ENCODE peak calls at places on chromosomes 13 and 19, in five cellular contexts. E is heart left ventricle, Y is NB4, I is suprapubic skin, T is adrenal gland. O is an unnamed sample.

GRCh38 chr13:90757127-90757680 is 590.3 kb upstream of the MIR17HG start:
- DNase-seq in Y (no peak), E (no peak), I (no peak), T (no peak), O (no peak)

GRCh38 chr13:53151692-53152421 is 123.2 kb downstream of the OLFM4 start:
- DNase-seq in Y (peak; percentile 74), T (peak; percentile 28), I (no peak), E (no peak), O (no peak)

GRCh38 chr19:10655457-10656312 is 1.5 kb downstream of the ILF3 start:
- DNase-seq in Y (peak; percentile 75), E (no peak), I (no peak), T (peak; percentile 40), O (no peak)

GRCh38 chr13:59837101-59837500 is 326.6 kb downstream of the DIAPH3 start:
- DNase-seq in T (no peak), Y (no peak), E (no peak), I (no peak), O (no peak)

GRCh38 chr19:29454109-29454508 is 71.7 kb upstream of the VSTM2B start:
- DNase-seq in Y (no peak), T (no peak), E (no peak), I (no peak), O (no peak)

GRCh38 chr19:39351537-39352037 is 9.4 kb downstream of the SAMD4B start:
- DNase-seq in I (no peak), Y (no peak), E (no peak), T (no peak), O (no peak)

GRCh38 chr13:112013665-112014064 is 53.3 kb upstream of the SOX1 start:
- DNase-seq in T (no peak), E (no peak), Y (no peak), I (no peak), O (no peak)

GRCh38 chr13:32245555-32245954 is 69.6 kb downstream of the ZAR1L start:
- DNase-seq in T (no peak), Y (no peak), E (no peak), I (no peak), O (no peak)

GRCh38 chr13:109784590-109785140 is 1.7 kb downstream of the IRS2 start:
- DNase-seq in I (no peak), E (peak; percentile 79), T (peak; percentile 87), Y (peak; percentile 92), O (peak; percentile 59)

DNA sequence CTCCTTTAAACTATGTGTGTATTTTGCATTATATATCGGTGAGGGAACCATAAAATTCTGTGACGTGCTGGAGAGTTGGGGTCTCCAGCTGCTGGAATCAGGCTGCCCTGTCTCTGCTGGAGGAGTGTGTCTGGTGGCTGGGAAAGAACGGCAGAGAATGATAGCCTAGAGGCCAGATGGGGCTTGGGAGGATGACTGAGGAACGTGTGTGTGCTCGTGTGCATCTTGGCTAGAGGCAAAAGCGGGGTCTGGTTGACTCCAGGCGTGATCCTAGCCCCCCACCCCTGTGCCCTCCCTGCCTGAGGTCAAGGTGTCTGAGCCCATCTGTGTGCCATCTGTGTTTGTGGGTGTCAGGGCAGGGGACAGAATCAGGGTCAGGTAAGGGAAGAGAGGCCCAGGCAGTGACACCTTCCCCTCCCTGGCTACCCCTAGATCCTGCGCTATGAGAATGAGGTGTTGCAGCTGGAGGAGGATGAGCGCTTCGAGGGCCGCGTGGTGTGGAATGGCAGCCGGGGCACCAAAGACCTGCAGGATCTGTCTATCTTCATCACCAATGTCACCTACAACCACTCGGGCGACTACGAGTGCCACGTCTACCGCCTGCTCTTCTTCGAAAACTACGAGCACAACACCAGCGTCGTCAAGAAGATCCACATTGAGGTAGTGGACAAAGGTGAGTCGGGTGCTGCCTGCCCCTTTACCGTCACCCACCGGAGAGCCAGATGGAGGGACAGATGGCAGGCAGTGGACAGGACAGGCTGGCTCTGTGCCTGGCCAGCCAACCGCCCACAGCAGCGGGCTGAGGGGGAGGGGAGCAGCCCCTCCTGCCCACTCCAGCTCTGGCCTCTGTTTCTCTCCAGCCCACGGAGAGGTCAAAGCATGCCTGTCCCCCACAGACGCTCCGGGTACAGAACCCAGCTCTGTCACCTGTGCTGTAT is 3.1 kb downstream of the SCN1B start:
- DNase-seq in T (no peak), Y (no peak), I (no peak), E (no peak), O (no peak)
- H3K4me3 ChIP-seq in T (no peak overlapping the region), Y (no peak overlapping the region), I (no peak overlapping the region), E (no peak overlapping the region), O (no peak overlapping the region)

GRCh38 chr19:49362048-49362925 is at the start of gene TEAD2:
- DNase-seq in Y (no peak), E (peak; percentile 89), T (peak; percentile 71), I (peak; percentile 88), O (peak; percentile 95)

GRCh38 chr19:49362926-49363264 is 679 bp upstream of the TEAD2 start:
- DNase-seq in T (peak; percentile 53), E (peak; percentile 51), Y (no peak), I (no peak), O (no peak)

GRCh38 chr19:49361438-49362047 is 673 bp downstream of the TEAD2 start:
- DNase-seq in T (peak; percentile 82), I (peak; percentile 89), Y (no peak), E (peak; percentile 90), O (peak; percentile 95)

GRCh38 chr19:49364083-49364687 is 508 bp downstream of the DKKL1 start:
- DNase-seq in I (no peak), E (no peak), Y (no peak), T (peak; percentile 43), O (no peak)

GRCh38 chr19:49363265-49364082 is at the start of gene DKKL1:
- DNase-seq in Y (peak; percentile 44), I (peak; percentile 100), T (peak; percentile 99), E (peak; percentile 98), O (peak; percentile 98)
- TF ChIP-seq POLR2A in Y (no peak), I (no peak), T (peak; percentile 68), E (peak; percentile 69), O (no peak)

DNA sequence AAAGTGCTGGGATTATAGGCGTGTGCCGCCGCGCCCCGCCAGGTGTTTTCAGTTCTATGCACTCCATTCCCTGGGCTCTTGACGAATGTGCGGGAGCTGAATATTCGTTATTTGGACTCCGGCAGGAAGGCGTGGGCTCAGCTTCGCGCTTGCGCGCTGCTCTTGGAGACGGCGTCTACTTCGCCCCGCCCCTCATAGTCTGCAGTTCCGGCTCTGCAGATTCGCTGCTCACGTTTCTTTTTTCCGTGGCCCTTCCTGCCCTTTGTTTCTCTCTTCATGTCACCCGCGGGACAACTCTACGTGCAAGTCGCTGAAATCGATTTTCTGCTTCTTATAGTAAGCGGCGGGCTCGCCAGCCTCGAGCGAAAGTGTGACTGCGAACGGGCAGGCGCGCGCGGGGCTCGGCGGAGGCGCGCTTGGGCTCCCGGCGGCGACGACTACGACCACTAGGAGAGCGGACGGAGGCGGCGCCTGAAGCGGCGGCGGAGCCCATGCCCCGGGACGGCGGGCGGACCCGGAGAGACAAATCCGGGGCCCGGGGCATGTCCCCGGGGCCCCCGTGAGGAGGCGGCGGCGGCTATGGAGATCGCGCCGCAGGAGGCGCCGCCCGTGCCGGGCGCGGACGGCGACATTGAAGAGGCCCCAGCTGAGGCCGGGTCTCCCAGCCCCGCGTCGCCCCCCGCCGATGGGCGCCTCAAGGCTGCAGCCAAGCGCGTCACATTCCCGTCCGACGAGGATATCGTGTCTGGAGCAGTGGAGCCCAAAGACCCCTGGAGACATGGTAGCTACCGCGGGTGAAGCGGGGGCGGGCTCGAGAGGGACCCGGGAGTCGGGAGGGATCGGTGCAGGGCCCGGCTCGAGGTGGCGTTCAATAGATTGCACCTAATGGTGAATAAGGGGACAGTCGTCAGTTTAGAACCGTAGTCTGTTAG is at the start of gene PPP1R37:
- DNase-seq in T (peak; percentile 94), E (peak; percentile 92), I (peak; percentile 96), Y (peak; percentile 88), O (peak; percentile 98)
- TF ChIP-seq CTCF in T (peak; percentile 44), E (peak; percentile 40), I (peak; percentile 30), Y (no peak), O (no peak)

DNA sequence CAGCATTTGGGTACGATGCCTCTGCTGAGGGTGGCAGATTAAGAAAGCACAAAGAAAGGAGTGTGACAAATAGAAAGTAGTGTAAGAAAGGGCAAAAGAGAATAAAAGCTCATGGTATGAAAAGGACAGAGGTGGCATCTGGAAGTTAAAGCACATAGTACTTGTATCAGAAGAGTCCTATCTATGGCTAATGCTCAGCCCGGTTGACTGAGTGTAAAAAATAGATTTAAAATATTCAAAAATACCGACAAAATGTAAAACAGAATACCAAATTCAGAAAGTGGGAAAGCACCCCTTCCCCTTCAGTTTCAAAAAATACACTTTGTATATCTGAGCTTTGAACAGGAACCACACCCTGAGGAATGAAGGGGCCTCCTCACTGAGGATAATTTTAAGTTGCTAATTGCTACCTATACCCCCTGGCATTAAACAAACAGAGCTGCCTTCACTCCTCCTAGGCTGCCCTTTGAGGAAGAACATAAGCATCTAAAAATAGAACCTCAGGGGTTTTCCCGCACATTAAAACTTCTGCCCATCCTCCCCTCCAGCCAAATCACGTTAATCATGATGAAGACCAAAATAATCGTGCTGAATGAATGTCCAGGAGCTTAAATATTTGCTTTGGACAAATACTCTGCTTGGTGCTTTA is 43.3 kb downstream of the DLEU7 start:
- DNase-seq in I (no peak), E (no peak), Y (no peak), T (no peak), O (no peak)
- H3K4me3 ChIP-seq in I (no peak overlapping the region), E (no peak overlapping the region), Y (no peak overlapping the region), T (no peak overlapping the region), O (no peak overlapping the region)

DNA sequence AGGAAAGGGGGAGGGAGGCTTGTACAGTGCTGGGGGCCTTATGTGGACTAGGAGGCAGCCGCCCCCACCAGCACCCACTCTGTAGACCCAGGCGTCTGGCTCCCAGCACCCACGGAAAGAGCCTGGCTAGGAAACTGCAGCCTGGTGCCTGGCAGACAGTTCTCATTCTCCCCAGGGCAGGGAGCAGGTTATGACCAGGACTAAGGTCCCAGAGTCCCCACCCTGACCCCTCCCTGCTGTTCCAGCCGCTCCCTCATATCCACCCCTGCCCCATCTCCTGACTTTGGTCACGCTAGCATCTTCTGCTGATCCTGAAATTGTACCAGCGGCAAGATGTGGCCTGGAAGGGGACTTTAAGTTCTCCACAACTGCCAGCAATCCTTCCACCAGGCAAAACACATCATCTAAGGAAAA is at the start of gene FXYD3:
- DNase-seq in Y (no peak), T (no peak), I (no peak), E (no peak), O (no peak)
- TF ChIP-seq POLR2A in Y (no peak), T (no peak), I (no peak), E (no peak), O (no peak)

DNA sequence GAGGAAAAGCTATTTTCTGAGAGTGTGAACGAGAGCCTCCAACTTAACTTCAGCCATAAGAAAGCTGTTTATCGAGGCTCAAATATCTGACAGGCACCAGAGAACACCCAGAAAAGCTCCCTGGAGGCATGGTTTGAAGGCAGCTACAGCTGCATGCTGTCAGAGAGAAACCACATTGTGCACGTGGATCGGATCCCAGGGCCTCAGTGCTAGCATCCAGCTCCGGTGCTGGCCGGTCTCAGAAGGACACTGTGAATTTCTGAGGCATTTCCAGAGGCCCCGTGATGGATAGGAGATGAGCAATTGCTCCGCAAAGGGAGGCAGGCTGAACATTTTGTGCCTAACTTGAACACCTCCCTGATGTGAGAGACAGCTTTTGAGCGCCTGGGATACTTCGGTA is 315.7 kb downstream of the FGF9 start:
- DNase-seq in E (peak; percentile 29), T (no peak), I (no peak), Y (no peak), O (peak; percentile 74)
- TF ChIP-seq CTCF in E (no peak), T (no peak), I (no peak), Y (no peak), O (no peak)

GRCh38 chr19:16067205-16067938 is 8.9 kb upstream of the TPM4 start:
- DNase-seq in E (no peak), I (no peak), Y (peak; percentile 49), T (no peak), O (peak; percentile 94)
- H3K4me3 ChIP-seq in E (peak overlapping the region; percentile 7), I (peak overlapping the region; percentile 51), Y (peak overlapping the region; percentile 54), T (no peak overlapping the region), O (peak overlapping the region; percentile 28)

GRCh38 chr19:2440515-2440914 is 13.1 kb upstream of the TIMM13 start:
- DNase-seq in I (no peak), E (no peak), Y (no peak), T (no peak), O (no peak)
- TF ChIP-seq POLR2A in I (no peak), E (no peak), Y (no peak), T (no peak), O (no peak)

O was measured in lower leg skin.